ENCODE peak calls at places on chromosomes 3 and 15, in five cellular contexts. Q, P, K, W and H are unnamed samples.

GRCh38 chr15:53591041-53591440 is 168.4 kb downstream of the WDR72 start:
- DNase-seq in Q (no peak), P (no peak), K (no peak), W (no peak), H (no peak)

GRCh38 chr3:127288921-127289645 is 1.2 kb upstream of the PRR20G start:
- DNase-seq in Q (no peak), P (no peak), K (no peak), W (no peak), H (no peak)

GRCh38 chr15:36965561-36966342 is 134.6 kb downstream of the MEIS2 start:
- DNase-seq in Q (no peak), P (peak), K (no peak), W (no peak), H (no peak)

GRCh38 chr3:19399836-19400235 is 251.5 kb downstream of the KCNH8 start:
- DNase-seq in Q (no peak), P (no peak), K (no peak), W (no peak), H (no peak)

GRCh38 chr3:183027276-183027675 is 46.9 kb upstream of the DCUN1D1 start:
- DNase-seq in Q (no peak), P (peak), K (no peak), W (no peak), H (no peak)

GRCh38 chr15:45510758-45511280 is 11.7 kb downstream of the SLC30A4 start:
- DNase-seq in Q (no peak), P (no peak), K (no peak), W (no peak), H (no peak)

GRCh38 chr3:99659965-99660364 is 21.6 kb downstream of the COL8A1 start:
- DNase-seq in Q (no peak), P (peak), K (peak), W (no peak), H (no peak)

GRCh38 chr3:12969487-12969886 is 103.7 kb downstream of the IQSEC1 start:
- DNase-seq in Q (no peak), P (no peak), K (no peak), W (no peak), H (no peak)

GRCh38 chr3:53046171-53047170 is 598 bp upstream of the SFMBT1 start:
- DNase-seq in Q (no peak), P (peak), K (peak), W (peak), H (peak)

GRCh38 chr3:150733936-150734794 is 28.8 kb downstream of the SIAH2 start:
- DNase-seq in Q (no peak), P (peak), K (peak), W (no peak), H (no peak)

GRCh38 chr3:27708246-27708645 is 13.9 kb downstream of the EOMES start:
- DNase-seq in Q (no peak), P (no peak), K (no peak), W (no peak), H (no peak)

GRCh38 chr3:22887664-22888291 is 315.3 kb upstream of the UBE2E2 start:
- DNase-seq in Q (peak), P (peak), K (peak), W (no peak), H (peak)

GRCh38 chr15:52414936-52415335 is 113.7 kb downstream of the MYO5A start:
- DNase-seq in Q (no peak), P (no peak), K (no peak), W (no peak), H (no peak)

GRCh38 chr3:66498718-66499611 is 1.9 kb downstream of the LRIG1 start:
- DNase-seq in Q (no peak), P (no peak), K (no peak), W (peak), H (no peak)
- H3K4me3 ChIP-seq in Q (peak), P (peak), K (peak), W (peak), H (peak)

GRCh38 chr3:113276581-113277080 is 65.3 kb downstream of the BOC start:
- DNase-seq in Q (no peak), P (no peak), K (no peak), W (no peak), H (no peak)

GRCh38 chr3:113278599-113278955 is 67.2 kb downstream of the BOC start:
- DNase-seq in Q (no peak), P (no peak), K (no peak), W (no peak), H (no peak)

GRCh38 chr3:113277414-113277813 is 66.1 kb downstream of the BOC start:
- DNase-seq in Q (no peak), P (no peak), K (no peak), W (no peak), H (no peak)

GRCh38 chr3:113279686-113280085 is 68.3 kb downstream of the BOC start:
- DNase-seq in Q (no peak), P (no peak), K (no peak), W (no peak), H (no peak)

DNA sequence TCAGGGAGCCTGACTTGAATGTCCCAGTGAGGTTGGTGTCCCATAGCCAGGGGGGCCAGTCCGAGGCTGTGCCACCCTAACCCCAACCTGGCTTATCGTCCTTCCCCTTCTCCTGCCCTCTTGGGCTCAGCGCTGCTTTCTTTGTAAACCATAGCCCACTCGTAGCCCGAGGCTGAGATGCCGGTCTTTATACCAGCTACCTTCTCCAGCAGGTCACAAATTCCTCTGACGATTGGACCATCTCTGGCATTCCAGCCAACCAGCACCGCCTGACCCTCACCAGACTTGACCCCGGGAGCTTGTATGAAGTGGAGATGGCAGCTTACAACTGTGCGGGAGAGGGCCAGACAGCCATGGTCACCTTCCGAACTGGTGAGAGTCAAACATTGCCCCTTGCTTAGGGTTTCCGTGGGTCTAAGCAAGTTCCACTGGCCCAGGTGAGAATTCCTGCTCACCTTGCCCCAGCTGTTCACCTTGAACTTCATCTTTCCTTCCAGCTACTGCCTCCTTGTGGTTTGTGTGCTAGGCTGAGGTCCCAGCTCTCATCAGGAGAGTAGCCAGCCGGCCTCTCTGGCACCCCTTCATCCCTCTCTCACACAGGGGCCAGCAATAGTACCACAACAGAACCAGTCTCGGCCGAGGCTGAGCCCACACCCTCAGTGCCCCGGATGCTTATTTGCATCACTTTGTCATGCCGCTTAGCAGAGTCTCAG is 66.7 kb downstream of the BOC start:
- DNase-seq in Q (no peak), P (no peak), K (no peak), W (no peak), H (peak)
- TF ChIP-seq CTCF in Q (no peak), P (no peak), K (peak), W (no peak), H (peak)

DNA sequence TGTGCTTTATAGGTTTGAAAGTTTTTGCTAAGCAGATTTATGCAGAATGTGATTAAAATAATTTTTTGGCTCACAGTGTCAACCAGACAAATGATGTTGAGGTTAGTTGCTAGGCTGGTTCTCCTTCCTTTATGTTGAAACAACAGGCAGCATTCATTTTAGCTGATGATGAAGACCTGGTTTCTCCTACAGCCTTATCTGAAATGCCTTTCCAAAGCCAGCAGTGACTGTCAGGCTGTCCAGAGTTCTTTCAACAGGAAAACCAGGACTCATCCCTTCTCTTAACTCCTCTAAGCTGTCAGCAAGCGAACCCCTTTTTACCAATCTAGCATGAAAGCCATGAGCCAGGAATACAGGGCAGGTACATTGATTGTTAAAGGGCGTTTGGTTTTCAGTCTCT is 84.1 kb downstream of the ZNF609 start:
- DNase-seq in Q (no peak), P (peak), K (no peak), W (no peak), H (no peak)
- H3K4me3 ChIP-seq in Q (no peak), P (no peak), K (no peak), W (no peak), H (no peak)

DNA sequence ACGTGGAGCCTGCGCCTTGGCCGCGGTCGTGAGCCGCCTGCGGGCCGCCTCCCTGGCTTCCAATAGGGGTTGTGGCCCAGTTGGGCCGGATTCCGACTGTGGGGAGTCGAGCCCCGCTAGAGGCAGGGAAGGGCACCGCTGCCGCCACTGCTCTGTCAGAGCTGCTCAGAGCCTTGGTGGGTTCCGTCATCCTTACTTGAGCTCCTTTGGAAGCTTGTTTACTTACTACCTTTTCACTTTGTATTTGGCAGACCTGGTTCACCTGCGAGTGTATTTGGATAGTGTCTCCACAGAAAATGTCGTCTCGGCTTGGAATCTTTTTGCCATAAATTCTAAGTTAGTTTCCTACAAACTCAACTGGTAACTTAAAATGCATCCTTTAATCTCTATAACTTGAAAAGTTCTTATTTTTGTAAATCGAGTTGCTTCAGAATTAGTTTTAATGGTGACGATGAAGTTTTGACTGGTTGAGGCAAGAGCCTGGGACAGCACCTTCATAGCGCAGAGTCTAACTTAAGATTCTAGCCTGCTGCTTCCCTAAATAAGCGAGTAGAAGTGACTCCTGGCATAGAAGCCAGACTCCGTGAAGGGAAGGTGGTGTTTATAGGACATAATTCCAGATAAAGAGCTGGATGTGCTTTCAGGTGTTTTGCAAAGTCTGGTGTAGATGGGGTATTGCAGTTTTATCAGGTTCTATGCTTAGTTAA is 800 bp downstream of the DAG1 start:
- DNase-seq in Q (no peak), P (no peak), K (no peak), W (no peak), H (no peak)
- TF ChIP-seq CTCF in Q (no peak), P (no peak), K (no peak), W (peak), H (no peak)